ENCODE peak calls at places on chromosomes 1 and 21, in nine cellular contexts. U is MCF 10A, O is cardiac muscle cell, K is upper lobe of right lung, R is left ventricle myocardium inferior, M is epithelial cell of esophagus, D is RWPE1, Z is H9, H is HFFc6. V is an unnamed sample.
A peak's percentile ranks its signal among the peaks of the same experiment; 100 is the strongest.

GRCh38 chr1:35559317-35559944 is 1.8 kb downstream of the NCDN start:
- DNase-seq in R (no peak), O (no peak), Z (no peak), K (no peak), H (no peak), M (no peak), D (no peak), U (no peak), V (no peak)

GRCh38 chr1:160488347-160489058 is 34.6 kb downstream of the SLAMF6 start:
- DNase-seq in Z (no peak), M (no peak), O (no peak), K (no peak), R (no peak), U (no peak), H (no peak), D (no peak), V (no peak)

GRCh38 chr1:112457965-112458364 is 50.8 kb upstream of the WNT2B start:
- DNase-seq in M (no peak), R (no peak), H (no peak), U (no peak), O (peak; percentile 56), Z (no peak), D (no peak), K (no peak), V (no peak)

GRCh38 chr21:33477066-33477465 is 2.7 kb downstream of the TMEM50B start:
- DNase-seq in U (no peak), M (no peak), O (no peak), H (no peak), K (no peak), Z (no peak), D (no peak), R (no peak), V (no peak)

GRCh38 chr21:42636535-42636914 is 16.9 kb upstream of the PDE9A start:
- DNase-seq in H (peak; percentile 36), K (no peak), D (peak; percentile 63), R (no peak), U (peak; percentile 70), O (peak; percentile 84), Z (no peak), M (peak; percentile 92), V (no peak)

GRCh38 chr1:39540504-39541031 is 36.0 kb downstream of the PABPC4 start:
- DNase-seq in M (peak; percentile 81), Z (no peak), O (peak; percentile 76), D (no peak), H (peak; percentile 23), U (peak; percentile 88), R (peak; percentile 76), K (peak; percentile 88), V (no peak)

GRCh38 chr1:181087400-181087901 is 1.0 kb upstream of the IER5 start:
- DNase-seq in U (peak; percentile 54), H (no peak), D (no peak), M (no peak), R (no peak), Z (no peak), O (no peak), K (no peak), V (peak; percentile 63)

GRCh38 chr1:44717196-44717595 is 13.8 kb downstream of the RNU5D-1 start:
- DNase-seq in M (no peak), Z (no peak), O (no peak), R (no peak), K (no peak), D (no peak), U (no peak), H (no peak), V (no peak)

GRCh38 chr1:112335351-112335750 is 60.7 kb upstream of the CTTNBP2NL start:
- DNase-seq in H (no peak), M (peak; percentile 82), U (peak; percentile 39), D (peak; percentile 22), Z (no peak), K (no peak), O (no peak), R (no peak), V (no peak)

GRCh38 chr1:83574749-83575148 is 424.2 kb downstream of the TTLL7 start:
- DNase-seq in Z (no peak), U (no peak), H (no peak), D (no peak), K (no peak), O (no peak), M (no peak), R (no peak), V (no peak)

GRCh38 chr1:205523261-205523890 is 18.9 kb downstream of the CDK18 start:
- DNase-seq in O (no peak), M (no peak), U (no peak), D (no peak), R (no peak), H (no peak), K (no peak), Z (no peak), V (no peak)

GRCh38 chr1:67791686-67792475 is 41.4 kb downstream of the GNG12 start:
- DNase-seq in M (peak; percentile 73), O (peak; percentile 92), H (peak; percentile 92), U (peak; percentile 72), K (no peak), Z (no peak), R (no peak), D (peak; percentile 79), V (no peak)

GRCh38 chr1:29753244-29753643 is 516.9 kb downstream of the PTPRU start:
- DNase-seq in Z (peak; percentile 4), R (no peak), O (no peak), D (no peak), M (no peak), H (no peak), K (no peak), U (no peak), V (no peak)
- TF ChIP-seq CTCF in Z (no peak), R (no peak), O (no peak), D (no peak), M (no peak), H (no peak), K (no peak), U (no peak), V (no peak)

DNA sequence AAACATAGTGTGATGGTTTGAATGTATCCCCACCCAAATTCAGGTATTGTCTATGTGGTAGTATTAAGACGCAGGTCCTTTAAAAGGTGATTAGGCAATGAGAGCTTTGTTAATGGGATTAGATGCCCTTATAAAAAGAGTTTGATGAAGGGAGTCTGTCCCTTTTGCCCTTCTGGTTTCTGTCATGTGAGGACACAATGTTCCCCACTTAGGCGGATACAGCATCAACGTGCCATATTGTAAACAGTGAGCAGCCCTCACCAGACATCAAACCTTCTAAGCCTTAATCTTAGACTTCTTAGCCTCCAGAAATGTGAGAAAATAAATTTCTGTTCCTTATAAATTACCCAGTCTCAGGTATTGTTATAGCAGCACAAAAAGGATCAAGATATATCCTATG is 172.8 kb downstream of the FAF1 start:
- DNase-seq in U (no peak), M (no peak), O (no peak), D (no peak), K (no peak), R (no peak), H (no peak), Z (no peak), V (no peak)
- TF ChIP-seq CTCF in U (no peak), M (no peak), O (no peak), D (no peak), K (no peak), R (no peak), H (no peak), Z (no peak), V (no peak)

GRCh38 chr1:155931332-155932038 is 2.7 kb downstream of the KHDC4 start:
- DNase-seq in R (no peak), K (no peak), M (peak; percentile 78), O (no peak), H (no peak), D (no peak), Z (no peak), U (peak; percentile 69), V (no peak)

GRCh38 chr1:155932085-155932484 is 2.1 kb downstream of the KHDC4 start:
- DNase-seq in M (peak; percentile 93), O (no peak), H (no peak), K (no peak), Z (no peak), U (peak; percentile 83), R (no peak), D (peak; percentile 53), V (no peak)

GRCh38 chr1:155925506-155925905 is 8.7 kb downstream of the KHDC4 start:
- DNase-seq in O (no peak), K (no peak), D (no peak), M (no peak), U (no peak), Z (no peak), H (no peak), R (no peak), V (no peak)

GRCh38 chr1:155932487-155932886 is 1.7 kb downstream of the KHDC4 start:
- DNase-seq in Z (no peak), H (no peak), M (peak; percentile 59), D (no peak), U (peak; percentile 50), R (no peak), K (no peak), O (no peak), V (no peak)

DNA sequence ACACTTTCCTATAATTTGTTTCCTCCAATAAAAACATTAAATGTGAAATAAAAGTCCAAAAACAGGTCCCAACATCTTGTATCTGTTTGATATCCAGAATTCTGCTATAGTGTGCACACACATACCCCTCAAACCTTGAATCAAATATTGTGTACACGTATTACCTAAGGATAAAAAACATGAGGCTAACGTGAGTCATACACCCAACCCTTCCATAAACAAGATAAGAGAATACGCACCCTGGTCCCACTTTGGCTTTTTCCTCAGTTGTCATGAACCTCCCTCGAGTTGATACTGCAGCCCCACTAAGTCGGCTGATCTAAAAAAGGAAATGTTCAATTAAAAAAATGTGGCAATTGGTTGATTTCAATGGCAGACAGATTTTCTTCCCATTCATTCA is 5.2 kb downstream of the KHDC4 start:
- DNase-seq in H (no peak), U (peak; percentile 62), R (no peak), O (no peak), K (no peak), Z (no peak), M (peak; percentile 63), D (no peak), V (no peak)
- TF ChIP-seq CTCF in H (no peak), U (no peak), R (no peak), O (no peak), K (no peak), Z (no peak), M (no peak), D (no peak), V (no peak)

GRCh38 chr1:5949074-5949760 is 43.0 kb downstream of the NPHP4 start:
- DNase-seq in U (no peak), M (peak; percentile 5), K (no peak), R (no peak), O (no peak), H (no peak), Z (peak; percentile 31), D (no peak), V (no peak)
- TF ChIP-seq CTCF in U (no peak), M (no peak), K (no peak), R (no peak), O (peak; percentile 9), H (peak; percentile 35), Z (peak; percentile 55), D (no peak), V (no peak)